ENCODE peak calls at places on chromosomes 2 and 18, in nine cellular contexts. I is RCC 7860; X is astrocyte of the spinal cord; A is amygdala; P is cardiac fibroblast; J is fibroblast of lung; R is GM13977; C is CMK; M is stimulated activated naive B cell treated with anti-CD40 and anti-IgM and Interleukin-4, amounts not matched to agents 10 μg/mL and 1 μg/mL and 100 μg/mL, for 72 hours. F is an unnamed sample.

GRCh38 chr2:99389371-99389770 is 52.2 kb downstream of the EIF5B start:
- DNase-seq in I (no peak), X (peak; percentile 45), A (no peak), P (peak; percentile 32), J (peak; percentile 29), R (no peak), C (no peak), M (no peak), F (no peak)

GRCh38 chr2:7430869-7431641 is 513.8 kb downstream of the RNF144A start:
- DNase-seq in I (no peak), X (peak; percentile 5), A (no peak), P (no peak), J (no peak), R (peak; percentile 64), C (no peak), M (peak; percentile 61), F (no peak)

GRCh38 chr2:73112026-73112912 is 479 bp downstream of the RAB11FIP5 start:
- DNase-seq in I (no peak), X (peak; percentile 36), A (no peak), P (peak; percentile 38), J (peak; percentile 39), R (peak; percentile 48), C (no peak), M (peak; percentile 20), F (no peak)

GRCh38 chr2:56757884-56758545 is 574.2 kb downstream of the CCDC85A start:
- DNase-seq in I (no peak), X (no peak), A (no peak), P (no peak), J (no peak), R (no peak), C (no peak), M (no peak), F (no peak)

GRCh38 chr2:156483741-156484173 is 47.6 kb downstream of the GPD2 start:
- DNase-seq in I (no peak), X (no peak), A (no peak), P (no peak), J (peak; percentile 12), R (no peak), C (no peak), M (no peak), F (no peak)

GRCh38 chr2:36469701-36470100 is 114.1 kb downstream of the CRIM1 start:
- DNase-seq in I (no peak), X (no peak), A (no peak), P (peak; percentile 48), J (no peak), R (no peak), C (no peak), M (no peak), F (no peak)

GRCh38 chr2:27703638-27704341 is 40.1 kb downstream of the SLC4A1AP start:
- DNase-seq in I (peak; percentile 78), X (peak; percentile 91), A (no peak), P (peak; percentile 95), J (peak; percentile 93), R (peak; percentile 65), C (peak; percentile 64), M (peak; percentile 73), F (peak; percentile 40)

GRCh38 chr2:238915596-238915995 is 67.7 kb downstream of the TWIST2 start:
- DNase-seq in I (no peak), X (no peak), A (no peak), P (no peak), J (no peak), R (no peak), C (no peak), M (no peak), F (no peak)

GRCh38 chr18:61596296-61596695 is 263.1 kb downstream of the CDH20 start:
- DNase-seq in I (no peak), X (no peak), A (no peak), P (peak; percentile 66), J (peak; percentile 83), R (no peak), C (no peak), M (no peak), F (no peak)

GRCh38 chr2:42928161-42928691 is 135.8 kb upstream of the HAAO start:
- DNase-seq in I (no peak), X (no peak), A (no peak), P (no peak), J (no peak), R (no peak), C (no peak), M (no peak), F (no peak)

GRCh38 chr2:13052547-13052946 is 335.8 kb downstream of the TRIB2 start:
- DNase-seq in I (no peak), X (no peak), A (no peak), P (no peak), J (no peak), R (no peak), C (no peak), M (no peak), F (no peak)

GRCh38 chr18:65146615-65147014 is 604.2 kb upstream of the CDH7 start:
- DNase-seq in I (no peak), X (no peak), A (no peak), P (no peak), J (no peak), R (no peak), C (no peak), M (no peak), F (no peak)

GRCh38 chr2:160784034-160784433 is 290.4 kb upstream of the RBMS1 start:
- DNase-seq in I (no peak), X (no peak), A (no peak), P (no peak), J (no peak), R (no peak), C (no peak), M (no peak), F (no peak)

GRCh38 chr2:211331736-211332135 is 775.3 kb downstream of the CPS1 start:
- DNase-seq in I (no peak), X (no peak), A (no peak), P (no peak), J (no peak), R (no peak), C (no peak), M (no peak), F (no peak)

GRCh38 chr18:48709371-48709770 is 170.5 kb downstream of the CTIF start:
- DNase-seq in I (no peak), X (no peak), A (no peak), P (no peak), J (no peak), R (no peak), C (no peak), M (no peak), F (no peak)

GRCh38 chr2:47360937-47361336 is 42.0 kb upstream of the MSH2 start:
- DNase-seq in I (peak; percentile 98), X (peak; percentile 81), A (no peak), P (peak; percentile 83), J (peak; percentile 33), R (no peak), C (no peak), M (no peak), F (no peak)

GRCh38 chr2:99787762-99788382 is 298.1 kb upstream of the REV1 start:
- DNase-seq in I (no peak), X (no peak), A (no peak), P (no peak), J (peak; percentile 41), R (no peak), C (no peak), M (no peak), F (no peak)

GRCh38 chr18:78448106-78448505 is 531.5 kb upstream of the SALL3 start:
- DNase-seq in I (no peak), X (no peak), A (no peak), P (no peak), J (no peak), R (no peak), C (no peak), M (no peak), F (no peak)

GRCh38 chr18:24770625-24771024 is 310.2 kb downstream of the HRH4 start:
- DNase-seq in I (no peak), X (no peak), A (no peak), P (no peak), J (no peak), R (no peak), C (no peak), M (no peak), F (no peak)

GRCh38 chr18:58195278-58195721 is 151.3 kb downstream of the NEDD4L start:
- DNase-seq in I (no peak), X (no peak), A (no peak), P (no peak), J (no peak), R (no peak), C (no peak), M (no peak), F (no peak)

GRCh38 chr2:184449760-184450159 is 148.6 kb upstream of the ZNF804A start:
- DNase-seq in I (no peak), X (no peak), A (no peak), P (no peak), J (no peak), R (no peak), C (no peak), M (no peak), F (no peak)

GRCh38 chr18:10453885-10454772 is at the start of gene APCDD1:
- DNase-seq in I (no peak), X (no peak), A (peak; percentile 65), P (no peak), J (peak; percentile 40), R (peak; percentile 57), C (no peak), M (no peak), F (no peak)

F was measured in GM12878.